ENCODE peak calls at places on chromosomes 7 and 10, in ten cellular contexts. One of them, this sample, is unnamed.

GRCh38 chr7:47571355-47572100 is 10.4 kb downstream of the TNS3 start:
- DNase-seq in Right ventricle myocardium superior: peak
- DNase-seq in AG08395: peak
- DNase-seq in T-helper 2 cell treated with Interferon-gamma antibody and Interleukin-4, amounts not matched to agents 5 μg/mL and 100 μg/mL, for 36 hours: no peak
- DNase-seq in RPMI8226: no peak
- DNase-seq in heart left ventricle: peak
- DNase-seq in renal cortical epithelial cell: peak
- DNase-seq in stimulated activated CD4-positive, alpha-beta T cell treated with anti-CD3 and anti-CD28 coated beads, TNF-alpha, amount 100 ng/mL, for 48 hours: no peak
- DNase-seq in H9: no peak
- DNase-seq in cardiac muscle cell: peak
- DNase-seq in this sample: peak

GRCh38 chr7:43575506-43575905 is 7.4 kb upstream of the STK17A start:
- DNase-seq in Right ventricle myocardium superior: no peak
- DNase-seq in AG08395: no peak
- DNase-seq in T-helper 2 cell treated with Interferon-gamma antibody and Interleukin-4, amounts not matched to agents 5 μg/mL and 100 μg/mL, for 36 hours: no peak
- DNase-seq in RPMI8226: no peak
- DNase-seq in heart left ventricle: no peak
- DNase-seq in renal cortical epithelial cell: no peak
- DNase-seq in stimulated activated CD4-positive, alpha-beta T cell treated with anti-CD3 and anti-CD28 coated beads, TNF-alpha, amount 100 ng/mL, for 48 hours: no peak
- DNase-seq in H9: no peak
- DNase-seq in cardiac muscle cell: no peak
- DNase-seq in this sample: no peak

GRCh38 chr10:12975266-12975665 is 26.2 kb downstream of the CCDC3 start:
- DNase-seq in Right ventricle myocardium superior: no peak
- DNase-seq in AG08395: no peak
- DNase-seq in T-helper 2 cell treated with Interferon-gamma antibody and Interleukin-4, amounts not matched to agents 5 μg/mL and 100 μg/mL, for 36 hours: no peak
- DNase-seq in RPMI8226: peak
- DNase-seq in heart left ventricle: no peak
- DNase-seq in renal cortical epithelial cell: no peak
- DNase-seq in stimulated activated CD4-positive, alpha-beta T cell treated with anti-CD3 and anti-CD28 coated beads, TNF-alpha, amount 100 ng/mL, for 48 hours: no peak
- DNase-seq in H9: no peak
- DNase-seq in cardiac muscle cell: no peak
- DNase-seq in this sample: no peak

GRCh38 chr7:137789215-137789899 is 57.4 kb downstream of the DGKI start:
- DNase-seq in Right ventricle myocardium superior: no peak
- DNase-seq in AG08395: no peak
- DNase-seq in T-helper 2 cell treated with Interferon-gamma antibody and Interleukin-4, amounts not matched to agents 5 μg/mL and 100 μg/mL, for 36 hours: no peak
- DNase-seq in RPMI8226: no peak
- DNase-seq in heart left ventricle: no peak
- DNase-seq in renal cortical epithelial cell: no peak
- DNase-seq in stimulated activated CD4-positive, alpha-beta T cell treated with anti-CD3 and anti-CD28 coated beads, TNF-alpha, amount 100 ng/mL, for 48 hours: no peak
- DNase-seq in H9: no peak
- DNase-seq in cardiac muscle cell: no peak
- DNase-seq in this sample: no peak

GRCh38 chr10:17425584-17426262 is 28.7 kb downstream of the ST8SIA6 start:
- DNase-seq in Right ventricle myocardium superior: no peak
- DNase-seq in AG08395: no peak
- DNase-seq in T-helper 2 cell treated with Interferon-gamma antibody and Interleukin-4, amounts not matched to agents 5 μg/mL and 100 μg/mL, for 36 hours: peak
- DNase-seq in RPMI8226: no peak
- DNase-seq in heart left ventricle: no peak
- DNase-seq in renal cortical epithelial cell: no peak
- DNase-seq in stimulated activated CD4-positive, alpha-beta T cell treated with anti-CD3 and anti-CD28 coated beads, TNF-alpha, amount 100 ng/mL, for 48 hours: no peak
- DNase-seq in H9: no peak
- DNase-seq in cardiac muscle cell: no peak
- DNase-seq in this sample: no peak

GRCh38 chr10:35421553-35422178 is 85.4 kb downstream of the CCNY start:
- DNase-seq in Right ventricle myocardium superior: no peak
- DNase-seq in AG08395: peak
- DNase-seq in T-helper 2 cell treated with Interferon-gamma antibody and Interleukin-4, amounts not matched to agents 5 μg/mL and 100 μg/mL, for 36 hours: no peak
- DNase-seq in RPMI8226: no peak
- DNase-seq in heart left ventricle: no peak
- DNase-seq in renal cortical epithelial cell: peak
- DNase-seq in stimulated activated CD4-positive, alpha-beta T cell treated with anti-CD3 and anti-CD28 coated beads, TNF-alpha, amount 100 ng/mL, for 48 hours: no peak
- DNase-seq in H9: no peak
- DNase-seq in cardiac muscle cell: peak
- DNase-seq in this sample: no peak

GRCh38 chr7:16460789-16461465 is 4.6 kb downstream of the SOSTDC1 start:
- DNase-seq in Right ventricle myocardium superior: no peak
- DNase-seq in AG08395: no peak
- DNase-seq in T-helper 2 cell treated with Interferon-gamma antibody and Interleukin-4, amounts not matched to agents 5 μg/mL and 100 μg/mL, for 36 hours: no peak
- DNase-seq in RPMI8226: no peak
- DNase-seq in heart left ventricle: no peak
- DNase-seq in renal cortical epithelial cell: no peak
- DNase-seq in stimulated activated CD4-positive, alpha-beta T cell treated with anti-CD3 and anti-CD28 coated beads, TNF-alpha, amount 100 ng/mL, for 48 hours: no peak
- DNase-seq in H9: no peak
- DNase-seq in cardiac muscle cell: no peak
- DNase-seq in this sample: no peak

GRCh38 chr7:99002827-99003212 is 124.5 kb downstream of the TRRAP start:
- DNase-seq in Right ventricle myocardium superior: no peak
- DNase-seq in AG08395: no peak
- DNase-seq in T-helper 2 cell treated with Interferon-gamma antibody and Interleukin-4, amounts not matched to agents 5 μg/mL and 100 μg/mL, for 36 hours: no peak
- DNase-seq in RPMI8226: no peak
- DNase-seq in heart left ventricle: no peak
- DNase-seq in renal cortical epithelial cell: no peak
- DNase-seq in stimulated activated CD4-positive, alpha-beta T cell treated with anti-CD3 and anti-CD28 coated beads, TNF-alpha, amount 100 ng/mL, for 48 hours: no peak
- DNase-seq in H9: no peak
- DNase-seq in cardiac muscle cell: no peak
- DNase-seq in this sample: no peak

GRCh38 chr7:44261239-44261638 is 60.5 kb downstream of the YKT6 start:
- DNase-seq in Right ventricle myocardium superior: no peak
- DNase-seq in AG08395: no peak
- DNase-seq in T-helper 2 cell treated with Interferon-gamma antibody and Interleukin-4, amounts not matched to agents 5 μg/mL and 100 μg/mL, for 36 hours: no peak
- DNase-seq in RPMI8226: no peak
- DNase-seq in heart left ventricle: no peak
- DNase-seq in renal cortical epithelial cell: no peak
- DNase-seq in stimulated activated CD4-positive, alpha-beta T cell treated with anti-CD3 and anti-CD28 coated beads, TNF-alpha, amount 100 ng/mL, for 48 hours: no peak
- DNase-seq in H9: no peak
- DNase-seq in cardiac muscle cell: no peak
- DNase-seq in this sample: no peak

GRCh38 chr10:119253433-119254174 is 46.2 kb downstream of the GRK5 start:
- DNase-seq in Right ventricle myocardium superior: peak
- DNase-seq in AG08395: peak
- DNase-seq in T-helper 2 cell treated with Interferon-gamma antibody and Interleukin-4, amounts not matched to agents 5 μg/mL and 100 μg/mL, for 36 hours: peak
- DNase-seq in RPMI8226: no peak
- DNase-seq in heart left ventricle: peak
- DNase-seq in renal cortical epithelial cell: peak
- DNase-seq in stimulated activated CD4-positive, alpha-beta T cell treated with anti-CD3 and anti-CD28 coated beads, TNF-alpha, amount 100 ng/mL, for 48 hours: peak
- DNase-seq in H9: no peak
- DNase-seq in cardiac muscle cell: peak
- DNase-seq in this sample: peak

GRCh38 chr10:122145113-122145512 is 126.0 kb upstream of the BTBD16 start:
- DNase-seq in Right ventricle myocardium superior: no peak
- DNase-seq in AG08395: no peak
- DNase-seq in T-helper 2 cell treated with Interferon-gamma antibody and Interleukin-4, amounts not matched to agents 5 μg/mL and 100 μg/mL, for 36 hours: no peak
- DNase-seq in RPMI8226: no peak
- DNase-seq in heart left ventricle: no peak
- DNase-seq in renal cortical epithelial cell: no peak
- DNase-seq in stimulated activated CD4-positive, alpha-beta T cell treated with anti-CD3 and anti-CD28 coated beads, TNF-alpha, amount 100 ng/mL, for 48 hours: no peak
- DNase-seq in H9: no peak
- DNase-seq in cardiac muscle cell: no peak
- DNase-seq in this sample: no peak

GRCh38 chr10:68537796-68538195 is 10.5 kb upstream of the SLC25A16 start:
- DNase-seq in Right ventricle myocardium superior: no peak
- DNase-seq in AG08395: no peak
- DNase-seq in T-helper 2 cell treated with Interferon-gamma antibody and Interleukin-4, amounts not matched to agents 5 μg/mL and 100 μg/mL, for 36 hours: no peak
- DNase-seq in RPMI8226: no peak
- DNase-seq in heart left ventricle: no peak
- DNase-seq in renal cortical epithelial cell: no peak
- DNase-seq in stimulated activated CD4-positive, alpha-beta T cell treated with anti-CD3 and anti-CD28 coated beads, TNF-alpha, amount 100 ng/mL, for 48 hours: no peak
- DNase-seq in H9: no peak
- DNase-seq in cardiac muscle cell: no peak
- DNase-seq in this sample: no peak

GRCh38 chr7:148914208-148914777 is 30.2 kb upstream of the EZH2 start:
- DNase-seq in Right ventricle myocardium superior: no peak
- DNase-seq in AG08395: no peak
- DNase-seq in T-helper 2 cell treated with Interferon-gamma antibody and Interleukin-4, amounts not matched to agents 5 μg/mL and 100 μg/mL, for 36 hours: peak
- DNase-seq in RPMI8226: no peak
- DNase-seq in heart left ventricle: no peak
- DNase-seq in renal cortical epithelial cell: peak
- DNase-seq in stimulated activated CD4-positive, alpha-beta T cell treated with anti-CD3 and anti-CD28 coated beads, TNF-alpha, amount 100 ng/mL, for 48 hours: peak
- DNase-seq in H9: no peak
- DNase-seq in cardiac muscle cell: peak
- DNase-seq in this sample: no peak

This sample was measured in left ventricle myocardium superior.